ENCODE peak calls at places on chromosomes 11 and 22, in four cellular contexts. W, C, M and Z are unnamed samples.

GRCh38 chr11:62500066-62501035 is 46.3 kb downstream of the AHNAK start:
- DNase-seq in W (no peak), C (no peak), M (peak; percentile 67), Z (no peak)

GRCh38 chr11:16013649-16014275 is 342.6 kb downstream of the SOX6 start:
- DNase-seq in W (no peak), C (no peak), M (no peak), Z (no peak)

GRCh38 chr11:74678591-74679512 is 52.4 kb downstream of the CHRDL2 start:
- DNase-seq in W (no peak), C (no peak), M (peak; percentile 46), Z (no peak)

GRCh38 chr11:830295-831131 is 2.2 kb upstream of the CD151 start:
- DNase-seq in W (no peak), C (peak; percentile 74), M (no peak), Z (no peak)

GRCh38 chr22:44731357-44731970 is 20.9 kb upstream of the ARHGAP8 start:
- DNase-seq in W (no peak), C (no peak), M (no peak), Z (no peak)

GRCh38 chr22:35611891-35612576 is 5.1 kb downstream of the MB start:
- DNase-seq in W (no peak), C (no peak), M (no peak), Z (no peak)

GRCh38 chr11:67439321-67440228 is 2.1 kb upstream of the PTPRCAP start:
- DNase-seq in W (no peak), C (peak; percentile 19), M (no peak), Z (peak; percentile 53)

GRCh38 chr11:132131051-132131450 is 760.6 kb downstream of the NTM start:
- DNase-seq in W (no peak), C (no peak), M (no peak), Z (no peak)

GRCh38 chr11:58164389-58164788 is 24.5 kb upstream of the OR9Q2 start:
- DNase-seq in W (no peak), C (no peak), M (no peak), Z (no peak)

GRCh38 chr11:119520400-119520799 is 97.4 kb upstream of the THY1 start:
- DNase-seq in W (no peak), C (no peak), M (no peak), Z (no peak)

GRCh38 chr22:19122752-19123492 is 710 bp upstream of the DGCR2 start:
- DNase-seq in W (no peak), C (no peak), M (no peak), Z (peak; percentile 3)

GRCh38 chr11:126328444-126328843 is 24.6 kb downstream of the DCPS start:
- DNase-seq in W (no peak), C (no peak), M (no peak), Z (no peak)

GRCh38 chr11:64340671-64341335 is 799 bp downstream of the CCDC88B start:
- DNase-seq in W (no peak), C (no peak), M (peak; percentile 83), Z (no peak)

GRCh38 chr11:114984611-114985163 is 306.4 kb downstream of the NXPE2 start:
- DNase-seq in W (no peak), C (no peak), M (no peak), Z (no peak)

GRCh38 chr11:19774329-19774728 is 61.7 kb downstream of the NAV2 start:
- DNase-seq in W (no peak), C (no peak), M (no peak), Z (no peak)

GRCh38 chr11:18132341-18132740 is at the start of gene MRGPRX3:
- DNase-seq in W (no peak), C (no peak), M (no peak), Z (no peak)

GRCh38 chr22:31295413-31295812 is 3.1 kb upstream of the PIK3IP1 start:
- DNase-seq in W (no peak), C (no peak), M (no peak), Z (no peak)

GRCh38 chr22:45524157-45524556 is 21.5 kb downstream of the FBLN1 start:
- DNase-seq in W (no peak), C (no peak), M (no peak), Z (no peak)

GRCh38 chr11:112778091-112778889 is 182.9 kb upstream of the NCAM1 start:
- DNase-seq in W (no peak), C (no peak), M (no peak), Z (no peak)

GRCh38 chr11:86934263-86934932 is 20.8 kb downstream of the FZD4 start:
- DNase-seq in W (no peak), C (no peak), M (no peak), Z (no peak)

GRCh38 chr11:132050577-132051180 is 680.3 kb downstream of the NTM start:
- DNase-seq in W (no peak), C (no peak), M (no peak), Z (no peak)

GRCh38 chr11:104870910-104871309 is 27.4 kb downstream of the CASP12 start:
- DNase-seq in W (no peak), C (no peak), M (no peak), Z (no peak)

GRCh38 chr11:77547047-77547836 is 42.5 kb upstream of the AQP11 start:
- DNase-seq in W (no peak), C (no peak), M (no peak), Z (no peak)

GRCh38 chr22:23072911-23073491 is 2.7 kb downstream of the GNAZ start:
- DNase-seq in W (no peak), C (no peak), M (no peak), Z (no peak)

GRCh38 chr11:65851811-65852507 is 6.0 kb downstream of the CFL1 start:
- DNase-seq in W (no peak), C (no peak), M (no peak), Z (no peak)

GRCh38 chr11:959608-960007 is 33.9 kb downstream of the AP2A2 start:
- DNase-seq in W (no peak), C (peak; percentile 63), M (no peak), Z (no peak)

GRCh38 chr22:29031236-29031982 is 30.2 kb downstream of the C22orf31 start:
- DNase-seq in W (peak; percentile 47), C (peak; percentile 93), M (peak; percentile 52), Z (peak; percentile 64)
- TF ChIP-seq EP300 in W (no peak), C (peak; percentile 53), M (no peak), Z (no peak)

DNA sequence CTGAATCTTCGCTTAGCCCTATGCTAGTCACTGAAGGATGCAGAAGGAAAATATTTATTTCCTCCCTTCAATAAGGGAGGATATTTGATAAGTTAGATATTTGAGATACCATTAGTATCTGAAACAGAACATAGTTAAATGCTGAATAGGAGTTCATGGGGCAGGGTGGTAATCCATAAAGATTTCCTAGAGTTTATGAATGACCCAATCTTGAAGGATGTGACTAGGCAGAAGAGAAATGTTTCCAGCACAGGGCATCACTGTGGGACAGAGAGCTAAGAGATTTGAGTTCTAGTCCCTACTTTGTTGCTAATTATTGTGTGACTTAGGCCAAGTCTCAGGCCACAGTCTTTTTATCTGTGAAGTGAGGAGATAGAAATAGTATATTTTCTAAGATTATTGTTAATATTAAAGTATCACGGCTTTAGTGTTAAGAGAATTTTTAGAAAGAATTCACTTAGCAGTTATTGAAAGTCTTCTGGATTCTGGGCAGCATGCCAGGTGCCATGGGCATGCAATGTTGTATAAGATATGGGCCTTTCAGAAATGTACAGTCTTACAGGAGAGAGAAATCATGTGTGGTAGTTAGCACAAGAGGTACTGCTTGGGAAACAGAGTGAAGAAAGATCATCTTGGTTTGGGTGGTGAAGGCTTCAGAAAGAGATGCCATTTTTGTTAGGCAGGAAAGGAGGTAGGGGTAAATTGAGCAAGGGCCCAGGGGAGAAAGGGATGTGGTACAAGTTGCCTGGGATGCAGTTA is 24.0 kb downstream of the SWAP70 start:
- DNase-seq in W (no peak), C (no peak), M (no peak), Z (no peak)
- TF ChIP-seq MAFK in W (no peak), C (no peak), M (no peak), Z (no peak)

GRCh38 chr11:122122179-122122578 is 6.2 kb upstream of the BLID start:
- DNase-seq in W (no peak), C (no peak), M (no peak), Z (no peak)

GRCh38 chr11:122128146-122128545 is 12.1 kb upstream of the BLID start:
- DNase-seq in W (no peak), C (no peak), M (no peak), Z (no peak)

GRCh38 chr11:122127020-122127419 is 11.0 kb upstream of the BLID start:
- DNase-seq in W (no peak), C (no peak), M (no peak), Z (no peak)

GRCh38 chr11:122123258-122123929 is 7.4 kb upstream of the BLID start:
- DNase-seq in W (no peak), C (no peak), M (no peak), Z (no peak)

GRCh38 chr11:122126024-122126678 is 10.1 kb upstream of the BLID start:
- DNase-seq in W (no peak), C (no peak), M (no peak), Z (no peak)
- H3K4me1 ChIP-seq in W (no peaks in the 10 kb centered on the region), C (no peaks in the 10 kb centered on the region), M (no peaks in the 10 kb centered on the region), Z (peaks cover 18% of the 10 kb centered on the region)

GRCh38 chr22:38035530-38035885 is 21.7 kb upstream of the PICK1 start:
- DNase-seq in W (no peak), C (no peak), M (no peak), Z (no peak)

GRCh38 chr22:38034884-38035529 is 22.2 kb upstream of the PICK1 start:
- DNase-seq in W (no peak), C (no peak), M (no peak), Z (no peak)

GRCh38 chr22:38034278-38034882 is 22.8 kb upstream of the PICK1 start:
- DNase-seq in W (peak; percentile 56), C (peak; percentile 50), M (peak; percentile 81), Z (peak; percentile 85)

GRCh38 chr22:38032681-38033521 is 24.3 kb upstream of the PICK1 start:
- DNase-seq in W (no peak), C (peak; percentile 51), M (no peak), Z (peak; percentile 53)

DNA sequence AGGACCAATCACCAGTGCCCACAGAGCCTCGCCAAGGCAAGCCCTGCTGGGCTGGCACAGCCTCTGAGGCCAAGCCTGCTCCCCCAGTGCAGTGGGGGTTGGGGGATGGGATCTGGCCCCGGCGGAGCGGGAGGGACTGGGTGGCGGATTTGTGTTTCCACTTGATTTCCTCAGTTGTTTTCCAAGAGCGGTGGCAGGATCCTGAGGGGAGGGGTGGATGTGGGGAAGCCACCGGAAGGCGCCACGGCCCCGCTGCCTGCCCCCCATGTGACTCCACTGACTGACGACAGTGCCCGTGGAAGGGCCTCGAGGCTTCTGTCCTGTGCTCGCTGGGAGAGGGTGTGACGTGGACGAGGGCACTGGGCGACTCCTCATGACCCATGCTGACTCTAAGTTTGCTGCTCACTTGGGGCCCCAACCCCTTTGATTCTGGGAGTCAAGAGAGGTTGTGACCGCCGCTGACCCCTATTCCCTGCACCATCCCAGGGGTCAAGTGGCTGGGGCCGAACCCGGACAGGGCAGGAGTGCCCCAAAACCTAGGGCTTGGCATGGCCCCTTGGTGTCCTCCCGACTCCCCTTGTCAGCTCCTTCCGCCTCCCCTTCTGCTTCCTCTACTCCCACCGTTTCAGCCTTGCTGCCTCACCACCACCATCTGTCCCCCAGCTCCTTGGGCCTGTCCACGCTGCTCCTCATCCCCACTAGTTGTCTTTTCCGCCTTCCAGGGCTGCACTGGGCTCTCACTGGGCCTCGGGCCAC is 23.5 kb upstream of the PICK1 start:
- DNase-seq in W (no peak), C (no peak), M (peak; percentile 17), Z (no peak)
- TF ChIP-seq EP300 in W (no peak), C (no peak), M (no peak), Z (no peak)

DNA sequence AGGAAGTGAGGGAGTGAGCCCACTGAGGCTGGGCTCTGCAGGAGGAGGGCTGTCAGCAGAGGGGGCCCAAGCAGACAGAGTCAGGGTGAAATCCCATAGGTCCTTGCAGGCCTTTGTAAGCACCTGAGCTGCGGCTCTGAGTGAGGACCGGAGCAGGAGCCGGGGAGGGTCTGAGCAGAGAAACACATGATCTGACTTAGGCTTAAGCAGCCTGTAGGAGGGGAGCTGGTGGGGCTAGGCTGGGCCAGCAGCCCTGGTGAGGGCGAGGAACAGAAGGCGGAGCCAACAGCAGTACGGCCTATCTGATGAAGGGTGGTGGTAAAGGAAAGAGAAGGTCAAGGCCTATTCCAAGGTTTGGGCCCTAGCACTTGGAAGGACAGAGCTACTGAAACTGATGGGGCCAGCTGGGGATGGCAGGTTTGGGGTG is 26.9 kb upstream of the CBX7 start:
- DNase-seq in W (no peak), C (no peak), M (peak; percentile 35), Z (no peak)
- TF ChIP-seq MAFK in W (no peak), C (no peak), M (no peak), Z (no peak)